ENCODE peak calls at places on chromosomes 2 and 18, in eight cellular contexts. One of them, this sample, is unnamed. For H3K4me1, the result is how much of the 10 kb centered on the place peaks cover.

GRCh38 chr2:118705032-118705431 is 142.4 kb downstream of the EN1 start:
- DNase-seq in hepatocyte: no peak
- DNase-seq in astrocyte: peak
- DNase-seq in lower lobe of right lung: no peak
- DNase-seq in lung: no peak
- DNase-seq in K562: no peak
- DNase-seq in upper lobe of left lung: no peak
- DNase-seq in body of pancreas: no peak
- DNase-seq in this sample: no peak

GRCh38 chr2:88296209-88296608 is 126.1 kb downstream of the THNSL2 start:
- DNase-seq in hepatocyte: no peak
- DNase-seq in astrocyte: no peak
- DNase-seq in lower lobe of right lung: no peak
- DNase-seq in lung: no peak
- DNase-seq in body of pancreas: no peak
- DNase-seq in upper lobe of left lung: no peak
- DNase-seq in K562: no peak
- DNase-seq in this sample: no peak

GRCh38 chr18:50528806-50529205 is 31.1 kb upstream of the MAPK4 start:
- DNase-seq in body of pancreas: no peak
- DNase-seq in astrocyte: no peak
- DNase-seq in upper lobe of left lung: no peak
- DNase-seq in K562: no peak
- DNase-seq in hepatocyte: no peak
- DNase-seq in lung: no peak
- DNase-seq in lower lobe of right lung: no peak
- DNase-seq in this sample: no peak

GRCh38 chr2:239109041-239109915 is 261.4 kb downstream of the TWIST2 start:
- DNase-seq in lung: no peak
- DNase-seq in upper lobe of left lung: no peak
- DNase-seq in K562: no peak
- DNase-seq in lower lobe of right lung: no peak
- DNase-seq in astrocyte: no peak
- DNase-seq in body of pancreas: peak
- DNase-seq in hepatocyte: peak
- DNase-seq in this sample: no peak

GRCh38 chr2:119338826-119339561 is 27.6 kb downstream of the C2orf76 start:
- DNase-seq in upper lobe of left lung: peak
- DNase-seq in lung: no peak
- DNase-seq in lower lobe of right lung: peak
- DNase-seq in K562: peak
- DNase-seq in body of pancreas: no peak
- DNase-seq in astrocyte: no peak
- DNase-seq in hepatocyte: no peak
- DNase-seq in this sample: peak

GRCh38 chr2:176325732-176326131 is 56.5 kb downstream of the MTX2 start:
- DNase-seq in lung: no peak
- DNase-seq in hepatocyte: no peak
- DNase-seq in astrocyte: no peak
- DNase-seq in body of pancreas: no peak
- DNase-seq in K562: no peak
- DNase-seq in lower lobe of right lung: no peak
- DNase-seq in upper lobe of left lung: no peak
- DNase-seq in this sample: no peak

GRCh38 chr2:240392084-240392947 is 43.1 kb upstream of the GPC1 start:
- DNase-seq in upper lobe of left lung: no peak
- DNase-seq in astrocyte: no peak
- DNase-seq in lung: no peak
- DNase-seq in lower lobe of right lung: peak
- DNase-seq in body of pancreas: peak
- DNase-seq in hepatocyte: no peak
- DNase-seq in K562: no peak
- DNase-seq in this sample: peak

GRCh38 chr2:236819275-236820002 is 249.8 kb downstream of the ACKR3 start:
- DNase-seq in upper lobe of left lung: no peak
- DNase-seq in body of pancreas: no peak
- DNase-seq in lower lobe of right lung: no peak
- DNase-seq in lung: no peak
- DNase-seq in hepatocyte: no peak
- DNase-seq in astrocyte: no peak
- DNase-seq in K562: no peak
- DNase-seq in this sample: no peak

GRCh38 chr2:160574472-160575140 is 81.0 kb upstream of the RBMS1 start:
- DNase-seq in lung: no peak
- DNase-seq in lower lobe of right lung: no peak
- DNase-seq in body of pancreas: no peak
- DNase-seq in upper lobe of left lung: no peak
- DNase-seq in hepatocyte: peak
- DNase-seq in K562: no peak
- DNase-seq in astrocyte: peak
- DNase-seq in this sample: no peak

GRCh38 chr2:25176138-25176537 is 7.8 kb upstream of the POMC start:
- DNase-seq in lung: no peak
- DNase-seq in body of pancreas: no peak
- DNase-seq in upper lobe of left lung: no peak
- DNase-seq in lower lobe of right lung: no peak
- DNase-seq in hepatocyte: no peak
- DNase-seq in astrocyte: no peak
- DNase-seq in K562: no peak
- DNase-seq in this sample: no peak

GRCh38 chr2:225735844-225736243 is 336.3 kb downstream of the NYAP2 start:
- DNase-seq in lung: no peak
- DNase-seq in K562: no peak
- DNase-seq in lower lobe of right lung: no peak
- DNase-seq in body of pancreas: no peak
- DNase-seq in astrocyte: peak
- DNase-seq in hepatocyte: peak
- DNase-seq in upper lobe of left lung: no peak
- DNase-seq in this sample: no peak

GRCh38 chr18:79934311-79935097 is 16.9 kb downstream of the SLC66A2 start:
- DNase-seq in lung: no peak
- DNase-seq in body of pancreas: peak
- DNase-seq in lower lobe of right lung: peak
- DNase-seq in hepatocyte: peak
- DNase-seq in K562: no peak
- DNase-seq in astrocyte: no peak
- DNase-seq in upper lobe of left lung: peak
- DNase-seq in this sample: peak
- H3K4me3 ChIP-seq in lung: no peak
- H3K4me3 ChIP-seq in body of pancreas: no peak
- H3K4me3 ChIP-seq in lower lobe of right lung: no peak
- H3K4me3 ChIP-seq in hepatocyte: no peak
- H3K4me3 ChIP-seq in K562: no peak
- H3K4me3 ChIP-seq in astrocyte: no peak
- H3K4me3 ChIP-seq in upper lobe of left lung: no peak
- H3K4me3 ChIP-seq in this sample: no peak

GRCh38 chr2:219832904-219833303 is 205.5 kb downstream of the SLC4A3 start:
- DNase-seq in upper lobe of left lung: no peak
- DNase-seq in hepatocyte: no peak
- DNase-seq in body of pancreas: no peak
- DNase-seq in lower lobe of right lung: no peak
- DNase-seq in lung: no peak
- DNase-seq in astrocyte: no peak
- DNase-seq in K562: no peak
- DNase-seq in this sample: no peak

GRCh38 chr2:219831957-219832356 is 204.5 kb downstream of the SLC4A3 start:
- DNase-seq in body of pancreas: no peak
- DNase-seq in lung: no peak
- DNase-seq in astrocyte: no peak
- DNase-seq in upper lobe of left lung: no peak
- DNase-seq in lower lobe of right lung: no peak
- DNase-seq in hepatocyte: no peak
- DNase-seq in K562: no peak
- DNase-seq in this sample: no peak

GRCh38 chr2:219835493-219835892 is 208.1 kb downstream of the SLC4A3 start:
- DNase-seq in K562: no peak
- DNase-seq in body of pancreas: no peak
- DNase-seq in upper lobe of left lung: no peak
- DNase-seq in lung: no peak
- DNase-seq in hepatocyte: no peak
- DNase-seq in astrocyte: no peak
- DNase-seq in lower lobe of right lung: no peak
- DNase-seq in this sample: no peak

DNA sequence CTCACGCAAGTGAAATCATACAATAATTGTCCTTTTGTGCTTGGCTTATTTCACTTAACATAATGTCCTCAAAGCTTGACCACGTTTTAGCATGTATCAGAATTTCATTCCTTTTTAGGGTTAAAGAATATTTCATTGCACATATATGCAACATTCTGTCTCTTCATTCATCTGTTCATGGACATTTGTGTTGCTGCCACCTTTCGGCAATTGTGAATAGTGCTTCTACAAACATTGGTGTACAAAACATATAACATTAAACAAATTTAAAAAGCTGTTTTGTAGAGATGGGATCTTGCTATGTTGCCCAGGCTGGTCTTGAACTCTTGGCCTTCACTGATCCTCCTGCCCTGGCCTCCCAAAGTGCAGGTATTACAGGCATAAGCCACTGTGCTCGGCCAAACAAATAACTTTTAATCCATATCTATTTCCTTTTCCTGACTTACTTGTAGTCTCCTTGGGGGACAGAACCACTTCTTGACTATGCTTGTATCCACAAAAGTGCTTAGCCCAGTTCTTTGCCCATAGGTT is 209.3 kb downstream of the SLC4A3 start:
- DNase-seq in K562: no peak
- DNase-seq in lung: no peak
- DNase-seq in body of pancreas: peak
- DNase-seq in lower lobe of right lung: no peak
- DNase-seq in upper lobe of left lung: no peak
- DNase-seq in astrocyte: no peak
- DNase-seq in hepatocyte: no peak
- DNase-seq in this sample: no peak
- TF ChIP-seq CTCF in K562: peak
- TF ChIP-seq CTCF in lung: no peak
- TF ChIP-seq CTCF in body of pancreas: peak
- TF ChIP-seq CTCF in lower lobe of right lung: no peak
- TF ChIP-seq CTCF in upper lobe of left lung: no peak
- TF ChIP-seq CTCF in astrocyte: peak
- TF ChIP-seq CTCF in hepatocyte: peak
- TF ChIP-seq CTCF in this sample: no peak

GRCh38 chr2:83650156-83650555 is 808.9 kb downstream of the SUCLG1 start:
- DNase-seq in upper lobe of left lung: no peak
- DNase-seq in hepatocyte: no peak
- DNase-seq in astrocyte: no peak
- DNase-seq in K562: no peak
- DNase-seq in body of pancreas: no peak
- DNase-seq in lower lobe of right lung: no peak
- DNase-seq in lung: no peak
- DNase-seq in this sample: no peak
- H3K4me1 ChIP-seq in upper lobe of left lung: under half
- H3K4me1 ChIP-seq in hepatocyte: under half
- H3K4me1 ChIP-seq in astrocyte: under half
- H3K4me1 ChIP-seq in K562: under half
- H3K4me1 ChIP-seq in body of pancreas: under half
- H3K4me1 ChIP-seq in lower lobe of right lung: under half
- H3K4me1 ChIP-seq in lung: under half
- H3K4me1 ChIP-seq in this sample: under half

GRCh38 chr2:218985325-218986091 is 524 bp upstream of the FEV start:
- DNase-seq in hepatocyte: no peak
- DNase-seq in astrocyte: no peak
- DNase-seq in lower lobe of right lung: no peak
- DNase-seq in K562: peak
- DNase-seq in lung: no peak
- DNase-seq in body of pancreas: no peak
- DNase-seq in upper lobe of left lung: no peak
- DNase-seq in this sample: no peak
- H3K4me3 ChIP-seq in hepatocyte: no peak
- H3K4me3 ChIP-seq in astrocyte: no peak
- H3K4me3 ChIP-seq in lower lobe of right lung: peak
- H3K4me3 ChIP-seq in K562: no peak
- H3K4me3 ChIP-seq in lung: no peak
- H3K4me3 ChIP-seq in body of pancreas: no peak
- H3K4me3 ChIP-seq in upper lobe of left lung: no peak
- H3K4me3 ChIP-seq in this sample: no peak

This sample was measured in spleen.